ENCODE peak calls at places on chromosomes 2 and 18, in four cellular contexts. R, M, U and S are unnamed samples.

GRCh38 chr18:48388478-48388877 is 20.7 kb downstream of the ZBTB7C start:
- DNase-seq in M (no peak), R (no peak), U (no peak), S (no peak)

GRCh38 chr2:233714164-233714563 is 1.5 kb downstream of the UGT1A5 start:
- DNase-seq in U (no peak), R (no peak), M (no peak), S (no peak)

GRCh38 chr2:196651387-196652094 is 12.0 kb downstream of the CCDC150 start:
- DNase-seq in M (no peak), R (no peak), U (no peak), S (no peak)

GRCh38 chr2:68974251-68974650 is at the start of gene GKN1:
- DNase-seq in R (no peak), U (no peak), M (no peak), S (no peak)

GRCh38 chr2:161913865-161914264 is 160.2 kb downstream of the DPP4 start:
- DNase-seq in M (no peak), U (no peak), R (no peak), S (no peak)

GRCh38 chr2:47616506-47616905 is 166.4 kb upstream of the MSH6 start:
- DNase-seq in M (peak), R (no peak), U (no peak), S (no peak)

GRCh38 chr2:203623104-203623503 is 83.3 kb upstream of the CD28 start:
- DNase-seq in M (no peak), U (no peak), R (no peak), S (no peak)

GRCh38 chr2:175048275-175048674 is 43.1 kb upstream of the CHN1 start:
- DNase-seq in M (no peak), U (no peak), R (no peak), S (no peak)

GRCh38 chr2:96100893-96101304 is 15.5 kb downstream of the ADRA2B start:
- DNase-seq in R (no peak), U (no peak), M (no peak), S (peak)

GRCh38 chr2:186440506-186440905 is 45.6 kb upstream of the ZC3H15 start:
- DNase-seq in R (no peak), U (no peak), M (no peak), S (no peak)

GRCh38 chr2:151334082-151334815 is 23.1 kb upstream of the TNFAIP6 start:
- DNase-seq in R (no peak), M (no peak), U (no peak), S (no peak)

GRCh38 chr2:26669099-26669498 is 23.4 kb upstream of the KCNK3 start:
- DNase-seq in R (peak), U (no peak), M (no peak), S (no peak)

GRCh38 chr18:37396981-37397720 is 168.4 kb downstream of the CELF4 start:
- DNase-seq in U (no peak), R (no peak), M (no peak), S (no peak)

GRCh38 chr2:179021258-179021657 is 28.7 kb downstream of the CCDC141 start:
- DNase-seq in R (no peak), M (no peak), U (no peak), S (no peak)

GRCh38 chr18:54822872-54823845 is 5.1 kb upstream of the RAB27B start:
- DNase-seq in U (no peak), R (no peak), M (no peak), S (no peak)

GRCh38 chr2:63301481-63301880 is 250.9 kb downstream of the OTX1 start:
- DNase-seq in R (no peak), U (no peak), M (peak), S (no peak)

GRCh38 chr2:239348563-239349447 is 52.0 kb downstream of the HDAC4 start:
- DNase-seq in U (peak), M (no peak), R (no peak), S (no peak)

GRCh38 chr2:127576433-127577207 is 41.1 kb downstream of the MYO7B start:
- DNase-seq in R (no peak), M (no peak), U (peak), S (no peak)

GRCh38 chr18:23684515-23685197 is 4.6 kb upstream of the LAMA3 start:
- DNase-seq in M (no peak), U (no peak), R (no peak), S (no peak)

GRCh38 chr2:136527560-136527959 is 237.8 kb upstream of the THSD7B start:
- DNase-seq in R (no peak), M (peak), U (no peak), S (peak)

GRCh38 chr2:168705534-168706470 is 96.6 kb upstream of the NOSTRIN start:
- DNase-seq in M (no peak), U (no peak), R (no peak), S (no peak)

GRCh38 chr18:46482831-46483230 is 174.2 kb downstream of the LOXHD1 start:
- DNase-seq in R (no peak), U (no peak), M (no peak), S (no peak)

GRCh38 chr2:46827274-46827930 is 88.2 kb downstream of the MCFD2 start:
- DNase-seq in R (no peak), U (no peak), M (no peak), S (no peak)

GRCh38 chr2:234258562-234259141 is 208.2 kb downstream of the SPP2 start:
- DNase-seq in R (no peak), M (no peak), U (no peak), S (no peak)

GRCh38 chr18:44689736-44690135 is 9.0 kb downstream of the SETBP1 start:
- DNase-seq in U (no peak), R (no peak), M (no peak), S (no peak)

GRCh38 chr2:102420290-102420689 is 2.7 kb upstream of the IL18RAP start:
- DNase-seq in U (no peak), M (no peak), R (no peak), S (no peak)

GRCh38 chr2:65024149-65024829 is 31.9 kb upstream of the CEP68 start:
- DNase-seq in U (no peak), M (no peak), R (no peak), S (no peak)

GRCh38 chr2:241818229-241818942 is 9.4 kb downstream of the NEU4 start:
- DNase-seq in U (no peak), R (peak), M (no peak), S (no peak)

GRCh38 chr2:80238692-80239469 is 65.7 kb downstream of the LRRTM1 start:
- DNase-seq in R (no peak), U (no peak), M (peak), S (peak)

GRCh38 chr2:31886700-31887099 is 124.1 kb downstream of the MEMO1 start:
- DNase-seq in U (no peak), R (no peak), M (no peak), S (peak)
- TF ChIP-seq CTCF in U (no peak), R (no peak), M (peak), S (no peak)

DNA sequence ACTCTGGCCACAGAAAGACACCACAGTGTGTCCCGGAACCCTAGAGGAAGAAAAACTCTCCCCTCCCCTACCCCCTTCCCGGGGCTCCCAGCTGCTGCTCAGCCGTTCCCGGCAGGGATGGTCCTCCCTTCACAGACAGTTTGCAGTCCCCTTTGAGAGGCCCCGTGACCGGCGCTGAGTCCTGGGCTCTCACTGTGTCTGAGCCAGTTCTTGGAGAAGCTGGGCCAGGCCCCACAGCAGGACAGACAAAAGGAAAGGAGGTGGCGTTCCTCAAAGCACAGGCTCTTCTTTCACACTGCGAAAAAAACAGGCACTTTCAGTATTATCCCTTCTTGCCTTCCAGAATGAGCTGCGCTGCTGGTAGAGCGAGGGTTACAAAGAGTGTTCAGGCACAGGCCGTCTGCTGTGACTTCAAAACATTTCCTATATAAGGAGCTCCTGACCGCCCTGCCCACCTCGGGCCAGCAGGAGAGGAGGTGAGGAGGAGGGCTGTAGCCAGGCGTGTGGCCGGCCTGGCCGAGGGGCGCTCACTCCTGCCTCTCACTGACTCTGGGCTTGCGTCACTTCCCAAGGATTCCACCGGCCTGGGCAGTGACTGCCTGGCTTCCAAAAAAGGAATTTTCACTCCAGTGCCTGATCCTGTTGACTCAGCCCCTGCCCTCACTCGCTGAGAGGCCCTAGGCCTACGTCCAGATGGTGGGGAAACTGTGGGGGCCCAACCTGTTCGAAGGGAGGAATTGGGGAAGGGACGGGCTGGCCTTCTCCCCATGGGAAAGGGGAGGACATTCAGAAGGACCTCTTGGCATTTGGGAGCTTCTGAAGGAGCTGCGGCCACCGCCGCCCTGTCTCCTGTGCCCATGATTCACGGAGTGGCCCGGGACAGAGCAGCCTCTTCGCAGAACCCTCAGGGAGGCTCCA is 24.9 kb downstream of the CIDEA start:
- DNase-seq in U (peak), M (peak), R (peak), S (peak)
- TF ChIP-seq CTCF in U (peak), M (no peak), R (peak), S (no peak)

DNA sequence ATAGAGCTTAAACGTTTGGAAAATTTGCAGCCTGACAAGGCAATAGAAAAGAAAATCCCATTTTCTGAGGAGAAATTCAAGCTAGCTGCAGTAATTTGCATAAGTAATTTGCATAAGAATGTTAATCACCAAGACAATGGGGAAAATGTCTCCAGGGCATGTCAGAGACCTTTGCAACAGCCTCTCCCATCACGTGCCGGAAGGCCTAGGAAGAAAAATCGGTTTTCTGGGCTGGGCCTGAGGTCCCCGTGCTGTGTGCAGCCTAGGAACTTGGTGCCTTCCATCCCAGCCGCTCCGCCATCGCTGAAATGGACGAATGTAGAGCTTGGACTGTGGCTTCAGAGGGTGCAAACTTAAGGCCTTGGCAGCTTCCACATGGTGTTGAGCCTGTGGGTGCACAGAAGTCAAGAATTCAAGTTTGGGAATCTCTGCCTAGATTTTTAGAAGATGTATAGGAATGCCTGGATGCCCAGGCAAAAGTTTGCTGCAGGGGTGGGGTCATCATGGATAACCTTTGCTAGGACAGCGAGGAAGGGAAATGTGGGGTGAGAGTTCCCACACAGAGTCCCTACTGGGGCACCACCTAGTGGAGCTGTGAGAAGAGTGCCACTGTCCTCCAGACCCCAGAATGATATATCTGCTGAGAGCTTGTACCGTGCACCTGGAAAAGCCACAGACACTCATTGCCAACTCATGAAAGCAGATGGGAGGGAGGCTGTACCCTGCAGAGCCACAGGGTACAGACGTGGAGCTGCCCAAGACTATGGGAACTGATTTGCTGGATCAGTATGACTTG is 164.6 kb downstream of the GULP1 start:
- DNase-seq in U (no peak), R (no peak), M (no peak), S (no peak)
- TF ChIP-seq CTCF in U (no peak), R (no peak), M (no peak), S (no peak)

DNA sequence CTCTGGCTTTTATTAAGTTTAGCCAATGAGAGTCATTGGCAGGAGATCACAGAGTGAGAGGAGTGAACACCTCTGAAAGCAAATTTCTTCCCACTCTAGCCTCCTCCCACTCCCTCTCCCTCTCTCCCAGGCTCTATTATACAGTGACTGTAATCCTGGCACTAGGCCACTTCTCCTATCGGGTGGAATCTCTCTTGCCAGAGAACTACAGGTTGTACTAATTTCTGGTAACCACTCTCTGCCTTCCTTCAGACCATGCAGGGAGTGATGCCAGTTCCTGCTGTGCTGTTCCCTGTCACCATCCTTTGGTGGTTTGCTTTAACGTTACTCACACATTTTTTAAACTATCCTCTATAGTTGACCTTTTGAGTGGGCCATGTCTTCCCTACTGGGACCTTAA is 217.2 kb downstream of the MREG start:
- DNase-seq in U (peak), R (no peak), M (no peak), S (no peak)
- TF ChIP-seq CTCF in U (no peak), R (no peak), M (no peak), S (no peak)

DNA sequence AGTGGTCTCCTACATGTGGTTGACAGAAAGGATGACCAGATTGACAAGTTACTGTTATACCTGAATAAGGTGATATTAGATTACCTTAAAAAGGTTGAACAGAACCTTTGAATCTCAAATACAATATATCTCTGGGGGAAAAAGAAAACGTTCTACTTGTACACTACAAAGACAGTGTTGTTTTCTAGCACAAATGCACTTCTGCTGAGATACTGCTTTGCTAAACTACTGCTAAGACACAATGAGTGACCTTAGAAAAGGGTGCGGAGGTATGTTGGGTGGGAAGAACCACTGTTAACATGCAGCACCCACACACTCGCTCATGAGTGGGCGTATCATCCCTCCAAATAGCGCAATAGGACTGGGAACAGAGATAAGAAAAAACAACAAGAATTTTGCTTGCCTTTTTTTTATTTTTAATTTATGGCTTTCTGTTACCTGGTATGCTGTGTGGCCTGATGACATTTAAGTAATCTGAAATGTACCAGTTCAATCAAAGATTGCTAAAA is 6.1 kb downstream of the BCL2 start:
- DNase-seq in U (no peak), M (no peak), R (no peak), S (no peak)
- TF ChIP-seq CTCF in U (no peak), M (no peak), R (no peak), S (no peak)

DNA sequence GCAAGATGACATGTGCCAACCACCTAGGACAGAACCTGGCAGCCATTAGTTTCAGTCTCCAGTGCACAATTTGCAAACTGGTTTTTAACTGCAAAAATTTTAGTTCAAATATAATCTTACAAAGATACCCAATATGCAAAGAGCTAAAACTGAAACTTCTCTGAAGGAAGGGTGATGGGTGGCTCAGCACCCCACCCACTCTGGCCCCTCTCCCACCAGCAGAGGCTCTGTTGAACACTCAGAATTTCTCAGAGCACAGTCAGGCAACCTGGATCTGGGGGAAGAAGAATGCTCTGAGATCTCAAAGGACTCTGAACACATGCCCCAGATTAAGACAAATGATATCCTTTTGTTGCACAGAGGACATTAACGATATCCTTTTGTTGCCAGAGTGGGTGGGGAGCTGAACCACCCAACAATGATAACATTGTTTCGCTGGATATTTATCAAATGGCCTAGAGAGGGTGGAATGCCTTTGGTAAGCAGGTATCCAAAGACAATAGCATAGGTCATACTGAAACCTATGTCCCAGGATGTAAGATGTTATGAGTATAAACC is 104.7 kb downstream of the LBH start:
- DNase-seq in U (no peak), R (no peak), M (no peak), S (no peak)
- TF ChIP-seq CTCF in U (no peak), R (no peak), M (no peak), S (no peak)

GRCh38 chr2:159445307-159445706 is 158.8 kb upstream of the WDSUB1 start:
- DNase-seq in U (no peak), R (no peak), M (no peak), S (no peak)
- TF ChIP-seq CTCF in U (no peak), R (no peak), M (no peak), S (no peak)

DNA sequence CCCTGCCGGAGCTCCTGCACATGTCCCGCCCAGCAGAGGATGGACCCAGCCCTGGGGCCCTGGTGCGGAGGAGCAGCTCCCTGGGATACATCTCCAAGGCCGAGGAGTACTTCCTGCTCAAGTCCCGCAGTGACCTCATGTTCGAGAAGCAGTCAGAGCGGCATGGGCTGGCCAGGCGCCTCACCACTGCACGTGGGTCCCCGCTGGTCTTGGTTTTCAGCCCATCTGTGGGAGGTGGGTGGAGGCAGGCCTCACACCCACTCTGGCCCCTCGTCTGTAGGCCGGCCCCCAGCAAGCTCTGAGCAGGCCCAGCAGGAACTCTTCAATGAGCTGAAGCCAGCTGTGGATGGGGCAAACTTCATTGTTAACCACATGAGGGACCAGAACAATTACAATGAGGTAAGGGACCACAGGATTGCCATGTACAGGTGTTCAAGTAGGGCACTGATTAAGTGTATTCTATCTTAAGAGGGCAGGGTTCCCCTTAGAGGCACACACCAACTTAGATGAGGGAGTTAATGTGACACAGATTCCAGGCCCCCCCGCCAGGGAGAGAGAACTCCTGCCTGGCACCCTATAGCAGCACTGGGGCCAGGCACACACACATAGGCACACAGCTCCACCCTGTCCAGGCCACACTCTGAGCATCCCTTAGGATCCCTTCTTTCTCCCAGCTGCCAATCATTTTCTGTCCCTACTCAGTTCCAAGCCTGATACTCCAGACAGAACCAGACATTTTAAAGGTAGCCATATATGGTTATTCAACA is 5.4 kb upstream of the CHRNG start:
- DNase-seq in R (peak), M (no peak), U (no peak), S (no peak)
- TF ChIP-seq CTCF in R (no peak), M (no peak), U (no peak), S (no peak)

GRCh38 chr2:44719564-44719963 is 221.9 kb upstream of the SIX3 start:
- DNase-seq in M (no peak), U (no peak), R (no peak), S (no peak)

GRCh38 chr2:44713170-44713569 is 228.3 kb upstream of the SIX3 start:
- DNase-seq in M (no peak), R (no peak), U (no peak), S (no peak)

GRCh38 chr2:44718431-44718830 is 223.1 kb upstream of the SIX3 start:
- DNase-seq in R (no peak), M (no peak), U (no peak), S (no peak)

GRCh38 chr2:44716131-44716530 is 225.4 kb upstream of the SIX3 start:
- DNase-seq in R (no peak), U (no peak), M (no peak), S (no peak)

GRCh38 chr2:44715671-44716077 is 225.8 kb upstream of the SIX3 start:
- DNase-seq in U (no peak), R (no peak), M (peak), S (peak)
- TF ChIP-seq CTCF in U (no peak), R (no peak), M (peak), S (no peak)

DNA sequence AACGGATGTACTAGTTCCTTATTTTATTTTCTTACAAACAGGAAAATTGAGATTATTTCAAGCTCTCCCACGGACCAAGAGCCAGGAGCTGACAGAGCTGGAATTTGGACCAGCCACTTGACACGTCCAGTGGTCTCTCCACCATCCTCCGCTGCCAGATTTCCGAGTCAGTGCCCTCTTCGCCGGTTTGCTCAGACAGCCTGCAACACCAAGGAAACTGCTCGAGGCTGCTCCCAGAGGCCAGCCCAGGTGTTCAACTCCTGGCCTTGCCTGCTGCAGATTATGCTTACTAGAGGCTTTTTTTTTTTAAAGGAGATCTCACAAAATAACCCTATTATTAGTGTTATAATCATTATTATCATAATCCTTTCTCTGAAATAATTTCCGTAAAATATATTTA is 779.8 kb downstream of the RNF144A start:
- DNase-seq in R (no peak), M (no peak), U (no peak), S (no peak)
- TF ChIP-seq CTCF in R (no peak), M (no peak), U (no peak), S (no peak)